ENCODE peak calls at places on chromosomes 1 and 21, in six cellular contexts. B, M, W, O, U and S are unnamed samples.

GRCh38 chr21:42107881-42108553 is 36.9 kb downstream of the UMODL1 start:
- DNase-seq in B (peak), U (peak), W (no peak), O (peak), M (peak), S (peak)

GRCh38 chr1:20486457-20487235 is 636 bp upstream of the CAMK2N1 start:
- DNase-seq in M (no peak), W (no peak), O (no peak), B (peak), U (no peak), S (no peak)

GRCh38 chr1:212773011-212773410 is 18.6 kb downstream of the NSL1 start:
- DNase-seq in W (no peak), B (no peak), O (no peak), U (no peak), M (no peak), S (no peak)

GRCh38 chr1:246176126-246177024 is 330.7 kb downstream of the SMYD3 start:
- DNase-seq in M (no peak), W (no peak), U (no peak), B (no peak), O (no peak), S (no peak)

GRCh38 chr21:46097826-46098286 is at the start of gene COL6A2:
- DNase-seq in W (peak), B (peak), M (peak), O (peak), U (peak), S (peak)

GRCh38 chr1:244144053-244144452 is 93.0 kb downstream of the ZBTB18 start:
- DNase-seq in W (no peak), U (no peak), B (no peak), O (no peak), M (no peak), S (no peak)

GRCh38 chr1:245715970-245716369 is 561.2 kb downstream of the KIF26B start:
- DNase-seq in U (no peak), O (no peak), M (no peak), W (no peak), B (no peak), S (no peak)

GRCh38 chr1:101073836-101074235 is 48.3 kb upstream of the DPH5 start:
- DNase-seq in W (no peak), B (no peak), O (no peak), U (no peak), M (no peak), S (no peak)

GRCh38 chr21:17799414-17800164 is 19.6 kb downstream of the C21orf91 start:
- DNase-seq in B (no peak), M (no peak), O (no peak), U (no peak), W (no peak), S (no peak)

GRCh38 chr1:186078245-186078644 is 296.8 kb downstream of the TPR start:
- DNase-seq in M (no peak), U (no peak), O (no peak), W (no peak), B (no peak), S (no peak)

GRCh38 chr1:177646757-177647730 is 322.8 kb downstream of the SEC16B start:
- DNase-seq in B (no peak), M (no peak), U (no peak), O (no peak), W (no peak), S (no peak)

GRCh38 chr1:236147068-236147467 is 4.7 kb downstream of the GPR137B start:
- DNase-seq in B (no peak), M (no peak), W (no peak), O (no peak), U (no peak), S (no peak)

GRCh38 chr1:34547043-34547674 is 207.7 kb upstream of the GJB5 start:
- DNase-seq in O (no peak), W (no peak), U (no peak), B (no peak), M (no peak), S (no peak)

GRCh38 chr21:15728046-15728445 is 1.7 kb upstream of the USP25 start:
- DNase-seq in W (no peak), B (no peak), U (no peak), O (no peak), M (no peak), S (no peak)

GRCh38 chr1:237145379-237145778 is 103.4 kb downstream of the RYR2 start:
- DNase-seq in O (no peak), B (no peak), M (no peak), W (no peak), U (no peak), S (no peak)

GRCh38 chr1:226261818-226262217 is 38.4 kb downstream of the MIXL1 start:
- DNase-seq in W (no peak), B (no peak), O (no peak), U (no peak), M (no peak), S (no peak)

GRCh38 chr1:37055631-37056030 is 21.3 kb upstream of the GRIK3 start:
- DNase-seq in O (no peak), U (no peak), W (no peak), B (no peak), M (no peak), S (no peak)

GRCh38 chr1:156586892-156587477 is 4.6 kb upstream of the NAXE start:
- DNase-seq in M (no peak), O (no peak), B (peak), U (no peak), W (no peak), S (no peak)

GRCh38 chr1:4128616-4129015 is 228.5 kb upstream of the C1orf174 start:
- DNase-seq in M (no peak), U (no peak), W (no peak), B (peak), O (no peak), S (no peak)

GRCh38 chr1:40076895-40077312 is 20.1 kb downstream of the PPT1 start:
- DNase-seq in U (no peak), M (no peak), O (no peak), W (no peak), B (no peak), S (no peak)

GRCh38 chr21:40215941-40216340 is 348.7 kb downstream of the PCP4 start:
- DNase-seq in U (no peak), O (no peak), M (no peak), B (no peak), W (no peak), S (no peak)